ENCODE peak calls at places on chromosomes 7 and 10, in ten cellular contexts. B, D, E, P, N, S, G, I, L and Q are unnamed samples. For H3K36me3 and H3K27me3, the result is how much of the 10 kb centered on the place peaks cover.

GRCh38 chr7:3310884-3311283 is 9.8 kb downstream of the SDK1 start:
- DNase-seq in I (no peak), P (no peak), B (no peak), N (no peak), L (no peak), E (no peak), G (no peak), S (no peak), D (no peak), Q (no peak)

GRCh38 chr7:36086571-36086970 is 66.5 kb upstream of the EEPD1 start:
- DNase-seq in N (no peak), G (no peak), E (no peak), I (no peak), D (no peak), B (no peak), P (no peak), L (no peak), S (no peak), Q (no peak)

GRCh38 chr7:19413444-19413965 is 268.3 kb upstream of the FERD3L start:
- DNase-seq in N (no peak), D (no peak), S (no peak), I (no peak), E (no peak), B (no peak), P (no peak), L (no peak), G (no peak), Q (no peak)

GRCh38 chr10:100986952-100987684 is at the start of the genes MRPL43 and TWNK:
- DNase-seq in E (peak), L (no peak), N (peak), B (peak), D (peak), P (peak), G (peak), S (peak), I (peak), Q (peak)

GRCh38 chr10:90817173-90817889 is 40.5 kb downstream of the HTR7 start:
- DNase-seq in P (no peak), I (peak), G (no peak), E (no peak), L (no peak), B (no peak), N (no peak), D (no peak), S (no peak), Q (no peak)

GRCh38 chr10:82267960-82268359 is 393.0 kb downstream of the NRG3 start:
- DNase-seq in S (no peak), D (no peak), G (no peak), I (no peak), L (no peak), P (no peak), E (no peak), B (no peak), N (no peak), Q (no peak)

GRCh38 chr10:75959912-75960311 is 528.5 kb downstream of the LRMDA start:
- DNase-seq in E (no peak), I (no peak), L (no peak), B (no peak), S (no peak), D (no peak), G (no peak), N (no peak), P (no peak), Q (no peak)

GRCh38 chr10:128875955-128876354 is 591.1 kb upstream of the MGMT start:
- DNase-seq in P (no peak), B (no peak), D (no peak), I (no peak), S (no peak), N (no peak), G (no peak), L (no peak), E (no peak), Q (no peak)

GRCh38 chr7:152178405-152179058 is 153.1 kb downstream of the GALNT11 start:
- DNase-seq in D (no peak), S (no peak), N (no peak), E (no peak), I (no peak), G (no peak), P (no peak), B (no peak), L (no peak), Q (no peak)

GRCh38 chr7:152176797-152177196 is 151.3 kb downstream of the GALNT11 start:
- DNase-seq in S (no peak), I (no peak), D (no peak), B (no peak), N (no peak), P (no peak), L (no peak), E (no peak), G (no peak), Q (no peak)

GRCh38 chr7:152177696-152178404 is 152.4 kb downstream of the GALNT11 start:
- DNase-seq in B (no peak), D (no peak), L (no peak), E (no peak), S (no peak), I (no peak), P (no peak), G (no peak), N (no peak), Q (no peak)

DNA sequence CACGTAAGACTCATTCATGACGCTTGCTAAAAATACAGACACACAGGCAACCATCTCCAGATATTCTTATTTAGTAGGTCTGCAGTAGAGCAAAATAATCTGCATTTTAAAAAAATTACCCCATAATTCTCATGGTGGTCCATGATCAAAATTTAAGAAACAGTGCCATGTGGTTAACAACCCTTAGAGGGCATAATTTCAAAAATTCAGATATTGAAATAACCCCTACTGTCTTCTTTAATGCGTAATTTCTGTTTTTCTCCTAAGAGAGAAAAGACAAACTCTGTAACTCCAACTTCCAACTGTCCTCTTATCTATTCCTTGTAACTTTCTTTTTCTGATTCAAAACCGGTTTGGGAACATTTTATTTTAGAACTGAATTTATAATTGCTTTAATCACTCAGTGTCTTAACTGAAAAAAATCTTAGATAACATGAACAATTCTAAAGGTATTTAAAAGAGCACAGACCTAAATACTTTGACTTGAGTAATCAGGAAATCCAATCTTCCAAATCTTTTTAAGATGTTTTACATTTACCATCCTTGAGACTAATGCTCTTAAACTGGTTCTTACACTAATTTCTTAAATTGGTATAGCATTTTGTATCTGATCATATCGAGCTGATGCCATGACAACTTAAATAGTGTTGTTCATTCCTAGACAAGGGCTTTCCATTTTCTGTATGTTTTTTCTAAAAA is 148.0 kb downstream of the GALNT11 start:
- DNase-seq in D (no peak), G (no peak), N (no peak), E (no peak), P (no peak), B (no peak), L (peak), S (no peak), I (no peak), Q (no peak)
- H3K36me3 ChIP-seq in D (under half), G (under half), N (under half), E (under half), P (half or more), B (half or more), L (under half), S (under half), I (under half), Q (under half)

DNA sequence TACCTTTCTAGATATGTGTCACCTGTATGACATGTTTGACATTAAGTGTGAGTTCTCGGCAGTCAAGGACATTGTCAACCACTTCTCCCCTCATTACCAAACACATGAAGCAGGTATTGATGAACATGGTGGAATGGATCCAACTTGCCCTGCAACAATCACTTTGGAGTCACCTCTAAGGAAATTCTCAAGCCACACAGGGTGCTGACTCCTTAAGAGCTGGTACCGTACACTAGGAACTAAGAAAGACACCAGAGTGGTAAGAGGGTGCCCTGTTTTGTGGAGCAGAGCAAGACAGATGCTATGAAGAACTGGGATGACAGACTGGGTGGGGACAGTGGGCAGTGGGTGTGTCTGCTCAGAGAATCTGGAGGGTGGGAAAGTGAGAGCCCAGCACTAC is 17.4 kb upstream of the SORBS1 start:
- DNase-seq in S (no peak), P (no peak), I (no peak), D (no peak), N (peak), G (no peak), E (no peak), L (no peak), B (no peak), Q (no peak)
- H3K27me3 ChIP-seq in S (under half), P (under half), I (under half), D (under half), N (under half), G (under half), E (under half), L (under half), B (under half), Q (under half)

GRCh38 chr7:134298902-134299683 is 17.6 kb downstream of the SLC35B4 start:
- DNase-seq in N (no peak), E (peak), I (no peak), B (no peak), G (no peak), L (no peak), D (no peak), S (no peak), P (peak), Q (peak)

GRCh38 chr7:134297489-134297888 is 19.2 kb downstream of the SLC35B4 start:
- DNase-seq in D (no peak), B (no peak), P (no peak), E (no peak), I (no peak), S (no peak), G (no peak), N (no peak), L (no peak), Q (no peak)

GRCh38 chr7:134300988-134301387 is 15.7 kb downstream of the SLC35B4 start:
- DNase-seq in P (no peak), G (no peak), E (no peak), I (no peak), B (no peak), N (no peak), S (no peak), L (no peak), D (no peak), Q (no peak)

GRCh38 chr7:134307320-134307719 is 9.4 kb downstream of the SLC35B4 start:
- DNase-seq in N (no peak), B (no peak), P (no peak), L (no peak), G (no peak), I (no peak), S (no peak), E (no peak), D (no peak), Q (no peak)

GRCh38 chr7:134302120-134302519 is 14.6 kb downstream of the SLC35B4 start:
- DNase-seq in E (no peak), S (no peak), P (no peak), G (no peak), L (no peak), B (no peak), I (no peak), D (no peak), N (no peak), Q (no peak)
- H3K36me3 ChIP-seq in E (under half), S (under half), P (half or more), G (half or more), L (under half), B (half or more), I (under half), D (under half), N (under half), Q (under half)

GRCh38 chr7:4809691-4810090 is 34.3 kb downstream of the AP5Z1 start:
- DNase-seq in S (no peak), P (no peak), E (no peak), B (no peak), N (no peak), I (no peak), D (no peak), G (no peak), L (no peak), Q (no peak)

GRCh38 chr7:4808565-4808964 is 33.1 kb downstream of the AP5Z1 start:
- DNase-seq in B (no peak), I (no peak), P (no peak), N (no peak), D (no peak), G (no peak), E (no peak), S (no peak), L (no peak), Q (no peak)

GRCh38 chr7:4807708-4808420 is 32.4 kb downstream of the AP5Z1 start:
- DNase-seq in B (no peak), I (no peak), S (no peak), L (no peak), G (no peak), N (no peak), E (no peak), D (no peak), P (no peak), Q (no peak)

GRCh38 chr7:4806983-4807625 is 31.7 kb downstream of the AP5Z1 start:
- DNase-seq in G (no peak), I (no peak), B (no peak), P (no peak), D (no peak), S (no peak), E (no peak), L (no peak), N (no peak), Q (no peak)

GRCh38 chr7:4809091-4809591 is 33.7 kb downstream of the AP5Z1 start:
- DNase-seq in E (no peak), D (peak), G (no peak), P (no peak), N (no peak), I (no peak), B (no peak), S (no peak), L (no peak), Q (no peak)
- H3K27me3 ChIP-seq in E (under half), D (under half), G (under half), P (under half), N (under half), I (under half), B (under half), S (under half), L (under half), Q (under half)